ENCODE peak calls at places on chromosomes 12 and 14, in ten cellular contexts. I, L, F, N, X, W, T, A, C and G are unnamed samples.

GRCh38 chr12:53225635-53226424 is 6.2 kb downstream of the RARG start:
- DNase-seq in A (no peak), I (no peak), F (no peak), W (no peak), T (no peak), N (no peak), L (peak; percentile 45), X (no peak), C (no peak), G (no peak)

GRCh38 chr14:56422703-56423213 is 156.8 kb upstream of the TMEM260 start:
- DNase-seq in N (peak; percentile 66), W (no peak), C (peak; percentile 72), A (peak; percentile 90), X (no peak), T (peak; percentile 26), I (peak; percentile 55), F (peak; percentile 57), L (no peak), G (peak; percentile 43)

GRCh38 chr12:131894981-131895639 is 688 bp downstream of the ULK1 start:
- DNase-seq in F (peak; percentile 44), X (no peak), A (no peak), N (no peak), I (no peak), W (peak; percentile 75), L (peak; percentile 85), C (no peak), T (no peak), G (no peak)

GRCh38 chr12:56348776-56349175 is 10.1 kb downstream of the IL23A start:
- DNase-seq in I (no peak), T (no peak), A (no peak), X (no peak), C (no peak), N (no peak), F (no peak), W (no peak), L (no peak), G (no peak)

GRCh38 chr12:33650832-33651231 is 211.2 kb upstream of the SYT10 start:
- DNase-seq in I (no peak), T (no peak), L (no peak), N (no peak), A (no peak), F (no peak), W (no peak), C (no peak), X (no peak), G (no peak)

GRCh38 chr12:38159092-38159551 is 157.5 kb upstream of the ALG10B start:
- DNase-seq in N (no peak), T (no peak), I (no peak), X (no peak), L (no peak), C (peak; percentile 41), A (no peak), W (no peak), F (no peak), G (no peak)

GRCh38 chr12:104718581-104718980 is 239.5 kb downstream of the SLC41A2 start:
- DNase-seq in T (no peak), N (no peak), A (no peak), C (no peak), I (no peak), L (peak; percentile 22), W (no peak), F (no peak), X (no peak), G (no peak)

GRCh38 chr12:3747543-3747942 is 5.4 kb downstream of the CRACR2A start:
- DNase-seq in C (no peak), L (no peak), T (no peak), F (no peak), W (no peak), X (no peak), N (no peak), I (no peak), A (no peak), G (no peak)

GRCh38 chr14:34662558-34663088 is 32.7 kb upstream of the SNX6 start:
- DNase-seq in I (no peak), C (no peak), L (no peak), W (no peak), X (no peak), F (no peak), A (no peak), N (no peak), T (no peak), G (no peak)

GRCh38 chr14:103593577-103593976 is 30.8 kb downstream of the COA8 start:
- DNase-seq in C (no peak), I (no peak), T (no peak), F (no peak), W (no peak), L (no peak), N (no peak), X (no peak), A (no peak), G (no peak)

DNA sequence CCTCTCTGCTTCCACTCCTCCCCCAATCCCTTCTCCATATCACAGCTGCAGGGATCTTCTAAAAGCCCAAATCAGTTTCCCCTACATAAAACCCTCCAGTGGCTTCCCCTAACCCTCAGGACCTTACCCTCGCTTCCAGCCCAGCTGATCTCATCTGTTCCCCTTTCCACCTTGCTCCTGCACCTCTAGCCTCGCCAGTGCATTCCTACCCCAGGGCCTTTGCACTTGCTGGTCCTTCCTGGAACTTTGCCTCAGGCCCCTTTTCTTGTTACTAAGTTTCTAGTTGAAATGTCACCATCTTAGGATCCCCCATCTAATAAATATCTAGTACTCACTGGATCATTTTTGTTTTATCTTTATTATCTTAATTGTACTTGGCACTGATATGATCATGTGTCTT is 171.9 kb upstream of the LHX5 start:
- DNase-seq in X (no peak), C (no peak), W (no peak), I (no peak), F (no peak), A (no peak), L (no peak), T (no peak), N (no peak), G (no peak)
- H3K4me3 ChIP-seq in X (no peak overlapping the region), C (no peak overlapping the region), W (no peak overlapping the region), I (no peak overlapping the region), F (no peak overlapping the region), A (no peak overlapping the region), L (no peak overlapping the region), T (no peak overlapping the region), N (no peak overlapping the region), G (no peak overlapping the region)

DNA sequence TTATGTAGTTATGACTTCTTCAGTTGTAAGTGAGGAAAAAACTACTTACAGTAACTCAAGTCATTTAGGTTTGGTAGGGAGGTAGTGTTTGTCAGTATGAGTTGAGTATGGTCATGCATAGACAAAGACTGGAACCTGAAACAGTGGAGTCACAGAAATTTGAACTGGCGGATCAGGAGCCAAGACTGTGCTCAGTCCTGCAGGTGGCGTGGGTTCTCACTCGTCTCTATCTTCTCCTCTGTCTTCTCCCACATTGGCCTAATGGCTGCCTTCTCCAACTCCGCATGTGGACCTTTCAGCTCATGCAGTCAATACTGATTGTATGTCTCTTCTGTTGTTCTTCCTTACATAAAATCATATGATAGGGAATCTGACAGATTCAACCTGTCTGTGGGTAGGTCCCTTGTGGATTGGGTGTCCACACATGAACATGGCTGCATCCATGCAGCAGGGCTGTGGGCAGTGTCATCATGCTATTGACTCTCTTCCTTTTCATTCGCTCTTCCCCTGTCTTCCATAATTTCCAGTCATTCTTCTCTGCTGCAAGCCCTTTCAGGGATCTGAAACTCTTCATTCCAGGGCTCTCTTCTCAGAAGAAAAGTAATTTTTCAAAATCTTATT is 78.8 kb upstream of the NEDD1 start:
- DNase-seq in T (no peak), X (no peak), F (no peak), N (no peak), W (no peak), A (no peak), C (no peak), L (no peak), I (no peak), G (no peak)
- TF ChIP-seq CTCF in T (no peak), X (no peak), F (no peak), N (no peak), W (no peak), A (no peak), C (no peak), L (no peak), I (no peak), G (no peak)

DNA sequence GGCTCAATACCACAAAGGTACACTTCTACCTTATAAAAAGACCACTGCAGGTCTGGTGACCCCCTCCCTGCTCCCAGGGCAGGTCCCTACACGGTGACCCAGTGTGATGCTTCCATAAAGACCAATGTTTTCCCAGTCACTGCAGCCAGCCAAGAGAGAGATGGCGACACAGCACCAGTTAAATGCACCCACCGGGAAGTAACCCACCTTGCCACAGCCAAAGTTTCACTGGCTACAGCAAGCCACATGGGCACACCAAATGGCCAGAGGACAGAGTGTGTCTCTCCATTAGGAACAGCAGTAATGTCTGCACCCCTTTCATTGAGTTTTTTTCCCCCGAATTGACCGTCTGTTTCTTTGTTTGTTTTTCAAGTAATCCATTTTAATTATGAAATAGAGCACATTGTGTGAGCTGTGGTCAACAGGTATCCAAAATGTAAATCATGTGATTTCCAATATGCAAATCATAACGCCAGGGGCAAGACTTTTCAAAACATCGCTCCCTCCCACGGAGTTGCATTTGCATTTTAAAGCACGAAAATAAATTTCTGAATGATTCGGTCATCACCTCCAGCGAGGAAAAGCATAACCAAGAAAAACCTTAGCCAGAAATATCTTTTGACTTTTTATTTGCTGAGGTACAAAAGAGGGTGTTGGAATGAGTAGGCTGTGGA is 48.9 kb upstream of the EML1 start:
- DNase-seq in A (no peak), N (no peak), I (no peak), L (no peak), X (no peak), C (no peak), F (no peak), W (no peak), T (no peak), G (peak; percentile 31)
- H3K4me3 ChIP-seq in A (no peak overlapping the region), N (no peak overlapping the region), I (no peak overlapping the region), L (no peak overlapping the region), X (no peak overlapping the region), C (no peak overlapping the region), F (no peak overlapping the region), W (no peak overlapping the region), T (no peak overlapping the region), G (no peak overlapping the region)

DNA sequence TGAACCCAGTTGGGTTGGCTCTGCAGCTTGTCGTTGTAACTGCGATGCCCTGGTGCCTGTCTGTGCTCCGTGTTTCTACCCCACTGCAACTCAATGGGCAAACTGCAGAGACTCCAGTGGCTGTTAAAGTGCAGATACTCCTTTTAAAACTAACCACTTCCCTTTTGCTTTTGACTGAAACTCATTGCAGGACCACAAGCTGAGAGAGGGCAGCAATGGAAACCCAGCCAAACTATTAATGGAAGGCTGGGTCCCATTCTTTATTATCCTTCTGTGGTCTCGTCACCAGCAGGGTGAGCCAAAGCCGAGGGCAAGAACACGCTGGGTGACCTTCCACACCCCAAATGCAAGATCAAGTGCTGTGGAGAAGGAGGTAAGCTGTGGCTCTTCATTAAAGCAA is 910.4 kb downstream of the VRK1 start:
- DNase-seq in T (no peak), F (no peak), N (no peak), W (no peak), L (no peak), I (no peak), A (no peak), C (no peak), X (no peak), G (no peak)
- TF ChIP-seq CTCF in T (no peak), F (no peak), N (no peak), W (no peak), L (no peak), I (no peak), A (no peak), C (peak; percentile 11), X (no peak), G (no peak)

GRCh38 chr12:92035477-92035876 is 110.2 kb downstream of the BTG1 start:
- DNase-seq in T (no peak), A (no peak), N (no peak), I (no peak), F (no peak), C (no peak), X (no peak), L (no peak), W (no peak), G (no peak)
- H3K4me3 ChIP-seq in T (no peak overlapping the region), A (no peak overlapping the region), N (no peak overlapping the region), I (peak overlapping the region; percentile 24), F (peak overlapping the region; percentile 48), C (peak overlapping the region; percentile 61), X (peak overlapping the region; percentile 38), L (no peak overlapping the region), W (peak overlapping the region; percentile 19), G (no peak overlapping the region)